ENCODE peak calls at places on chromosomes 2 and 18, in four cellular contexts. D is H1, A is HepG2, U is K562. Q is an unnamed sample.

GRCh38 chr18:35478520-35479435 is 19.0 kb downstream of the INO80C start:
- DNase-seq in A (peak; percentile 97), U (peak; percentile 46), D (no peak), Q (peak; percentile 95)

GRCh38 chr2:134919360-134920210 is 963 bp downstream of the CCNT2 start:
- DNase-seq in D (no peak), A (no peak), U (no peak), Q (no peak)

GRCh38 chr2:140376686-140377085 is 1596.5 kb upstream of the NXPH2 start:
- DNase-seq in D (no peak), A (no peak), U (no peak), Q (no peak)

GRCh38 chr2:68653538-68653982 is 10.2 kb downstream of the PROKR1 start:
- DNase-seq in U (peak; percentile 67), A (no peak), D (no peak), Q (no peak)

GRCh38 chr2:188330316-188331053 is 38.8 kb downstream of the GULP1 start:
- DNase-seq in A (no peak), D (no peak), U (no peak), Q (no peak)

GRCh38 chr2:12718662-12719399 is 2.1 kb downstream of the TRIB2 start:
- DNase-seq in U (peak; percentile 17), A (no peak), D (peak; percentile 59), Q (no peak)

GRCh38 chr2:50591021-50591420 is 440.9 kb downstream of the NRXN1 start:
- DNase-seq in U (no peak), D (no peak), A (no peak), Q (no peak)

GRCh38 chr18:13481820-13482640 is 244.3 kb downstream of the FAM210A start:
- DNase-seq in U (no peak), D (no peak), A (no peak), Q (no peak)

GRCh38 chr18:73908323-73908722 is 239.3 kb downstream of the FBXO15 start:
- DNase-seq in D (peak; percentile 59), U (no peak), A (no peak), Q (no peak)

GRCh38 chr2:143489135-143489534 is 359.9 kb downstream of the ARHGAP15 start:
- DNase-seq in U (no peak), A (no peak), D (no peak), Q (no peak)

GRCh38 chr18:3703732-3704176 is 253.8 kb downstream of the TGIF1 start:
- DNase-seq in U (peak; percentile 74), D (peak; percentile 65), A (peak; percentile 41), Q (peak; percentile 48)

GRCh38 chr2:72973566-72974435 is 56.5 kb downstream of the EMX1 start:
- DNase-seq in A (peak; percentile 58), U (peak; percentile 79), D (peak; percentile 85), Q (peak; percentile 36)

GRCh38 chr2:61905372-61906186 is at the start of gene COMMD1:
- DNase-seq in A (peak; percentile 67), D (peak; percentile 86), U (peak; percentile 61), Q (no peak)

GRCh38 chr2:52572469-52572894 is 1195.1 kb upstream of the CHAC2 start:
- DNase-seq in D (no peak), A (no peak), U (no peak), Q (no peak)

GRCh38 chr2:45169339-45170190 is 160.3 kb upstream of the SIX2 start:
- DNase-seq in A (no peak), D (peak; percentile 78), U (no peak), Q (no peak)

GRCh38 chr2:110978871-110979833 is 141.6 kb upstream of the BCL2L11 start:
- DNase-seq in A (no peak), D (no peak), U (no peak), Q (no peak)

GRCh38 chr2:208618220-208618619 is 211.6 kb downstream of the PTH2R start:
- DNase-seq in D (no peak), U (no peak), A (no peak), Q (no peak)

GRCh38 chr2:166573393-166573792 is 79.3 kb upstream of the SCN7A start:
- DNase-seq in A (peak; percentile 16), U (no peak), D (no peak), Q (no peak)

GRCh38 chr2:28137221-28137620 is 246.7 kb downstream of the BABAM2 start:
- DNase-seq in D (no peak), A (no peak), U (no peak), Q (no peak)

GRCh38 chr2:10191554-10191953 is 69.0 kb downstream of the RRM2 start:
- DNase-seq in D (no peak), U (no peak), A (no peak), Q (no peak)

GRCh38 chr2:46873632-46874068 is 42.0 kb downstream of the MCFD2 start:
- DNase-seq in D (no peak), A (peak; percentile 42), U (peak; percentile 77), Q (peak; percentile 76)

GRCh38 chr2:207833265-207833751 is 63.6 kb upstream of the FZD5 start:
- DNase-seq in D (peak; percentile 34), U (no peak), A (peak; percentile 87), Q (no peak)

GRCh38 chr2:8249191-8249590 is 432.7 kb upstream of the ID2 start:
- DNase-seq in A (no peak), D (no peak), U (no peak), Q (no peak)

GRCh38 chr2:239006886-239007285 is 159.0 kb downstream of the TWIST2 start:
- DNase-seq in U (no peak), D (no peak), A (no peak), Q (no peak)

GRCh38 chr2:158482594-158482993 is 25.8 kb downstream of the PKP4 start:
- DNase-seq in A (no peak), U (no peak), D (no peak), Q (no peak)

GRCh38 chr2:223870840-223871618 is 33.6 kb upstream of the AP1S3 start:
- DNase-seq in U (no peak), A (no peak), D (no peak), Q (no peak)

GRCh38 chr2:1674276-1674675 is 70.0 kb downstream of the PXDN start:
- DNase-seq in U (no peak), D (no peak), A (no peak), Q (no peak)

GRCh38 chr18:72444756-72445155 is 99.4 kb downstream of the CBLN2 start:
- DNase-seq in U (no peak), A (no peak), D (no peak), Q (no peak)

GRCh38 chr2:85635636-85636035 is 19.6 kb downstream of the USP39 start:
- DNase-seq in A (no peak), D (no peak), U (no peak), Q (no peak)

GRCh38 chr2:74440378-74441110 is 1.2 kb downstream of the RTKN start:
- DNase-seq in D (peak; percentile 92), U (peak; percentile 99), A (peak; percentile 95), Q (peak; percentile 80)

GRCh38 chr2:27442981-27443323 is 771 bp downstream of the KRTCAP3 start:
- DNase-seq in U (no peak), A (no peak), D (peak; percentile 49), Q (no peak)

GRCh38 chr2:10194021-10194820 is 71.7 kb downstream of the RRM2 start:
- DNase-seq in A (no peak), D (no peak), U (no peak), Q (no peak)

GRCh38 chr18:79599503-79599931 is 80.1 kb upstream of the CTDP1 start:
- DNase-seq in A (no peak), U (no peak), D (no peak), Q (no peak)

GRCh38 chr2:43948370-43948769 is 47.4 kb downstream of the LRPPRC start:
- DNase-seq in U (no peak), A (no peak), D (no peak), Q (no peak)

GRCh38 chr2:235739704-235740415 is 246.0 kb downstream of the AGAP1 start:
- DNase-seq in U (no peak), A (no peak), D (no peak), Q (no peak)
- H3K4me1 ChIP-seq in U (peaks cover 7% of the 10 kb centered on the region), A (no peaks in the 10 kb centered on the region), D (no peaks in the 10 kb centered on the region), Q (no peaks in the 10 kb centered on the region)

GRCh38 chr2:159971365-159972122 is 90.9 kb downstream of the PLA2R1 start:
- DNase-seq in A (no peak), U (no peak), D (no peak), Q (no peak)

GRCh38 chr2:159973325-159973724 is 89.1 kb downstream of the PLA2R1 start:
- DNase-seq in U (no peak), A (no peak), D (no peak), Q (no peak)

GRCh38 chr2:159963700-159964099 is 98.7 kb downstream of the PLA2R1 start:
- DNase-seq in U (no peak), A (no peak), D (no peak), Q (no peak)

GRCh38 chr2:159968282-159968900 is 94.0 kb downstream of the PLA2R1 start:
- DNase-seq in U (peak; percentile 31), D (no peak), A (peak; percentile 31), Q (peak; percentile 35)
- TF ChIP-seq FOSL1 in U (no peak), D (no peak), A (no peak), Q (no peak)

GRCh38 chr2:55003706-55004639 is 46.3 kb downstream of the RTN4 start:
- DNase-seq in U (no peak), A (no peak), D (no peak), Q (no peak)

GRCh38 chr2:54995553-54995952 is 54.7 kb downstream of the RTN4 start:
- DNase-seq in A (no peak), D (no peak), U (no peak), Q (no peak)

GRCh38 chr2:55000335-55000734 is 49.9 kb downstream of the RTN4 start:
- DNase-seq in D (no peak), U (no peak), A (no peak), Q (no peak)

GRCh38 chr2:54997826-54998225 is 52.4 kb downstream of the RTN4 start:
- DNase-seq in U (no peak), D (no peak), A (no peak), Q (no peak)

DNA sequence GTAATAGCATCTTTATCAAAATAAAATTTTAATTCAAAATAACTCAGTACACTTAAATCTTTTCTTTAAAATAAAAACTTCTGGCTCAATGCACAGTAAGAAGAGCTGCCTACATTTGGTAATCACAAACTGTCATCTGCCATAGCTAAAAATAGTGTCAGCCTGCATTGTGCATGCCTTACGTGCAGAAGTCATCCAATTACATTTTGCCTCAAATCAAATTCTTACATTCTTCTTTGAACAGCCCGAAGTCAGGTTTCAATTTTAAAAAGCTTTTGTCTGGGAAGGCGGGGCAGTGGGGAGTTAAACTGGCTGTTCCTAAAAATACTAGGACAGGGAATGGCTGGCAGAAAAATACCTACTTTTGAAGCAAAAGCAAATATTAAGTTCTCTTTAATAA is 51.1 kb downstream of the RTN4 start:
- DNase-seq in A (no peak), D (no peak), U (no peak), Q (no peak)
- TF ChIP-seq SP1 in A (no peak), D (no peak), U (no peak), Q (no peak)

DNA sequence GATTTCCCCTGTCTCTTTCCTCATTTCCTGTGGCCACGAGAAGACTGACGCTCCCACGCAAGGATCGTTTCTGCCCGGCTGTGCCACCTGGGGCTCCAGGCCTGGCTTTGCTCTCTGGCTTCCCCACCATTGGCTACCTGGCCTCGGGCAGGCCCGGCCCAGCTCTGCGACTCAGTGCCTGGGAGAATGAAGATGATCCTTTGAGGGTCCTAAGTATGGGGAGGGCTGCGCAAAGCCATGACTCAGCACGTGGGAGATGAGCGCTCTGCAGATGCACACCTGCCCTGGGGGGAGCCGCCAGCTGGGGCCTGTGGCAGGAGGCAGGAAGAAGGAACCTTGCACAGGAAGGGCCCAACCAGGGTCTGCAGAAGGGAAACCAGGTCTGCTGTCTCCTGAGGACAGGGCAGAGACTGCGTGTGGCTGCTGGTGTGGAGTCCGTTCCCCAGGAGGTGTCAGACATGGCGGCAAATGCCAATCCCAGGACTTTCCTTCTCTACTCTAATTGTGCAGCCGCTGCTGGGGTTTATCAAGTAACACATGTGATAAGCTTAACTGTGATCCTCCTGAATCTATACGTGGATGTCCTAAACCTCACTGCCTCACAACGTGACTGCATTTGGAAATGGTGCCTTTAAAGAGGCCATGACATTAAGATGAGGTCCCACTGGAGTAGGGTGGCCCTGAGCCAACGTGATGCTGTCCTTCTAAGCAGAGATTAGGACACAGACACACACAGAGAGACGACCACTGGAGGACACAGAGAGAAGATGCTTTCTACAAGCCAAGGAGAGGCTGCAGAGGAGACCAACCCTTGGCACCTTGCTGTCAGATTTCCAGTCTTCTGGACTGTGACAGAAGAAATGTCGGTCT is 32.8 kb downstream of the MBP start:
- DNase-seq in U (no peak), A (no peak), D (no peak), Q (no peak)
- H3K4me1 ChIP-seq in U (no peaks in the 10 kb centered on the region), A (peaks cover 9% of the 10 kb centered on the region), D (peaks cover 11% of the 10 kb centered on the region), Q (peaks cover 57% of the 10 kb centered on the region)